ENCODE peak calls at places on chromosomes 5 and 9, in six cellular contexts. One of them, this sample, is unnamed.

GRCh38 chr5:138065102-138065501 is 18.7 kb upstream of the WNT8A start:
- DNase-seq in CD8-positive, alpha-beta T cell: no peak
- DNase-seq in HuH-7.5: no peak
- DNase-seq in H9: peak
- DNase-seq in HuH-7: peak
- DNase-seq in HepG2: no peak
- DNase-seq in this sample: peak

GRCh38 chr5:116063950-116064349 is 20.9 kb upstream of the COMMD10 start:
- DNase-seq in HepG2: no peak
- DNase-seq in H9: no peak
- DNase-seq in CD8-positive, alpha-beta T cell: no peak
- DNase-seq in HuH-7.5: no peak
- DNase-seq in HuH-7: no peak
- DNase-seq in this sample: no peak

GRCh38 chr9:134051319-134051718 is 16.5 kb downstream of the BRD3 start:
- DNase-seq in HuH-7.5: no peak
- DNase-seq in HepG2: no peak
- DNase-seq in CD8-positive, alpha-beta T cell: no peak
- DNase-seq in H9: no peak
- DNase-seq in HuH-7: no peak
- DNase-seq in this sample: no peak

GRCh38 chr9:90095682-90096081 is 490.9 kb downstream of the GADD45G start:
- DNase-seq in HuH-7.5: no peak
- DNase-seq in H9: no peak
- DNase-seq in HuH-7: no peak
- DNase-seq in HepG2: no peak
- DNase-seq in CD8-positive, alpha-beta T cell: no peak
- DNase-seq in this sample: no peak

GRCh38 chr5:142894749-142895148 is 124.6 kb downstream of the ARHGAP26 start:
- DNase-seq in HuH-7.5: no peak
- DNase-seq in H9: no peak
- DNase-seq in HepG2: peak
- DNase-seq in HuH-7: no peak
- DNase-seq in CD8-positive, alpha-beta T cell: no peak
- DNase-seq in this sample: no peak

GRCh38 chr5:153276151-153276550 is 214.3 kb upstream of the GRIA1 start:
- DNase-seq in HepG2: peak
- DNase-seq in H9: peak
- DNase-seq in CD8-positive, alpha-beta T cell: no peak
- DNase-seq in HuH-7: peak
- DNase-seq in HuH-7.5: no peak
- DNase-seq in this sample: no peak

GRCh38 chr5:2184024-2184362 is 301.3 kb upstream of the IRX4 start:
- DNase-seq in CD8-positive, alpha-beta T cell: no peak
- DNase-seq in HepG2: no peak
- DNase-seq in H9: no peak
- DNase-seq in HuH-7: no peak
- DNase-seq in HuH-7.5: no peak
- DNase-seq in this sample: no peak

GRCh38 chr5:168819004-168819626 is 239.9 kb upstream of the PANK3 start:
- DNase-seq in CD8-positive, alpha-beta T cell: no peak
- DNase-seq in HepG2: no peak
- DNase-seq in H9: no peak
- DNase-seq in HuH-7.5: no peak
- DNase-seq in HuH-7: no peak
- DNase-seq in this sample: no peak

GRCh38 chr5:126848253-126848652 is 71.3 kb downstream of the LMNB1 start:
- DNase-seq in HuH-7.5: no peak
- DNase-seq in CD8-positive, alpha-beta T cell: no peak
- DNase-seq in HuH-7: no peak
- DNase-seq in HepG2: no peak
- DNase-seq in H9: no peak
- DNase-seq in this sample: no peak

GRCh38 chr5:157290981-157291711 is 25.2 kb downstream of the CYFIP2 start:
- DNase-seq in CD8-positive, alpha-beta T cell: no peak
- DNase-seq in HuH-7: peak
- DNase-seq in H9: no peak
- DNase-seq in HepG2: peak
- DNase-seq in HuH-7.5: peak
- DNase-seq in this sample: peak

GRCh38 chr9:84702469-84702868 is 32.9 kb downstream of the NTRK2 start:
- DNase-seq in CD8-positive, alpha-beta T cell: no peak
- DNase-seq in H9: no peak
- DNase-seq in HuH-7: no peak
- DNase-seq in HepG2: no peak
- DNase-seq in HuH-7.5: no peak
- DNase-seq in this sample: no peak

GRCh38 chr5:176632777-176633176 is 2.3 kb downstream of the EIF4E1B start:
- DNase-seq in CD8-positive, alpha-beta T cell: no peak
- DNase-seq in HepG2: no peak
- DNase-seq in HuH-7: no peak
- DNase-seq in HuH-7.5: no peak
- DNase-seq in H9: no peak
- DNase-seq in this sample: no peak

GRCh38 chr9:26260238-26260637 is 582.0 kb upstream of the TUSC1 start:
- DNase-seq in H9: no peak
- DNase-seq in HuH-7.5: no peak
- DNase-seq in HepG2: no peak
- DNase-seq in HuH-7: no peak
- DNase-seq in CD8-positive, alpha-beta T cell: no peak
- DNase-seq in this sample: peak

GRCh38 chr5:57598097-57598496 is 115.5 kb upstream of the ACTBL2 start:
- DNase-seq in HepG2: no peak
- DNase-seq in CD8-positive, alpha-beta T cell: no peak
- DNase-seq in H9: no peak
- DNase-seq in HuH-7: no peak
- DNase-seq in HuH-7.5: no peak
- DNase-seq in this sample: no peak

GRCh38 chr5:107295914-107296313 is 374.8 kb downstream of the EFNA5 start:
- DNase-seq in H9: no peak
- DNase-seq in HuH-7: no peak
- DNase-seq in CD8-positive, alpha-beta T cell: no peak
- DNase-seq in HepG2: no peak
- DNase-seq in HuH-7.5: no peak
- DNase-seq in this sample: no peak

GRCh38 chr9:20989923-20990341 is 41.5 kb downstream of the HACD4 start:
- DNase-seq in HuH-7.5: no peak
- DNase-seq in H9: no peak
- DNase-seq in HuH-7: no peak
- DNase-seq in CD8-positive, alpha-beta T cell: peak
- DNase-seq in HepG2: no peak
- DNase-seq in this sample: no peak

GRCh38 chr5:139631520-139632165 is 16.5 kb upstream of the CXXC5 start:
- DNase-seq in HuH-7.5: no peak
- DNase-seq in HuH-7: no peak
- DNase-seq in H9: no peak
- DNase-seq in HepG2: no peak
- DNase-seq in CD8-positive, alpha-beta T cell: no peak
- DNase-seq in this sample: no peak

GRCh38 chr5:74020488-74020887 is 394.5 kb downstream of the ARHGEF28 start:
- DNase-seq in HuH-7: no peak
- DNase-seq in HepG2: no peak
- DNase-seq in CD8-positive, alpha-beta T cell: no peak
- DNase-seq in H9: no peak
- DNase-seq in HuH-7.5: no peak
- DNase-seq in this sample: no peak

GRCh38 chr5:52181403-52181802 is 606.3 kb upstream of the ITGA1 start:
- DNase-seq in HuH-7.5: no peak
- DNase-seq in HuH-7: no peak
- DNase-seq in CD8-positive, alpha-beta T cell: no peak
- DNase-seq in H9: no peak
- DNase-seq in HepG2: no peak
- DNase-seq in this sample: no peak

GRCh38 chr5:132220476-132220875 is 7.2 kb downstream of the P4HA2 start:
- DNase-seq in HepG2: no peak
- DNase-seq in H9: no peak
- DNase-seq in CD8-positive, alpha-beta T cell: no peak
- DNase-seq in HuH-7.5: no peak
- DNase-seq in HuH-7: no peak
- DNase-seq in this sample: no peak

GRCh38 chr5:148957591-148958202 is 105.2 kb downstream of the SH3TC2 start:
- DNase-seq in HuH-7.5: no peak
- DNase-seq in HepG2: peak
- DNase-seq in HuH-7: peak
- DNase-seq in H9: peak
- DNase-seq in CD8-positive, alpha-beta T cell: peak
- DNase-seq in this sample: no peak

GRCh38 chr9:113580041-113580953 is 116.8 kb downstream of the RGS3 start:
- DNase-seq in HuH-7.5: no peak
- DNase-seq in HuH-7: no peak
- DNase-seq in HepG2: no peak
- DNase-seq in CD8-positive, alpha-beta T cell: peak
- DNase-seq in H9: no peak
- DNase-seq in this sample: no peak

GRCh38 chr9:113456235-113456634 is 7.3 kb upstream of the RGS3 start:
- DNase-seq in CD8-positive, alpha-beta T cell: no peak
- DNase-seq in H9: no peak
- DNase-seq in HuH-7: no peak
- DNase-seq in HuH-7.5: no peak
- DNase-seq in HepG2: peak
- DNase-seq in this sample: no peak

GRCh38 chr5:66639036-66639435 is 42.8 kb downstream of the MAST4 start:
- DNase-seq in HuH-7: no peak
- DNase-seq in HepG2: no peak
- DNase-seq in H9: no peak
- DNase-seq in HuH-7.5: no peak
- DNase-seq in CD8-positive, alpha-beta T cell: no peak
- DNase-seq in this sample: no peak